ENCODE peak calls at places on chromosomes 6 and 20, in nine cellular contexts. T, D, R, U, G, Q, S, J and C are unnamed samples.

GRCh38 chr6:138377844-138378243 is at the start of gene SMIM28:
- DNase-seq in R (no peak), T (no peak), S (no peak), U (no peak), G (no peak), D (no peak), Q (no peak), J (no peak), C (no peak)

GRCh38 chr20:48584391-48585249 is 243.2 kb downstream of the PREX1 start:
- DNase-seq in G (no peak), D (no peak), Q (no peak), T (no peak), S (peak), J (no peak), R (no peak), U (no peak), C (no peak)

GRCh38 chr6:105045546-105045945 is 88.6 kb downstream of the LIN28B start:
- DNase-seq in Q (no peak), S (no peak), J (peak), R (no peak), T (no peak), U (no peak), G (no peak), D (no peak), C (no peak)

GRCh38 chr20:17562804-17563305 is 7.0 kb upstream of the DSTN start:
- DNase-seq in D (no peak), R (peak), G (no peak), S (no peak), Q (no peak), U (no peak), T (no peak), J (peak), C (no peak)

GRCh38 chr6:21678990-21679389 is 85.4 kb downstream of the SOX4 start:
- DNase-seq in D (no peak), U (no peak), J (peak), R (no peak), Q (no peak), T (no peak), G (no peak), S (no peak), C (no peak)

GRCh38 chr20:20732641-20733040 is 20.2 kb upstream of the RALGAPA2 start:
- DNase-seq in T (no peak), Q (no peak), J (no peak), D (no peak), S (no peak), U (no peak), R (no peak), G (no peak), C (no peak)

GRCh38 chr6:55774542-55775318 is 100.7 kb downstream of the BMP5 start:
- DNase-seq in U (no peak), Q (no peak), G (no peak), S (no peak), T (no peak), J (no peak), R (no peak), D (no peak), C (no peak)

GRCh38 chr6:788058-788457 is 95.1 kb upstream of the EXOC2 start:
- DNase-seq in U (no peak), J (no peak), D (no peak), S (no peak), Q (no peak), R (no peak), T (no peak), G (no peak), C (no peak)

GRCh38 chr6:88760091-88760490 is 203.3 kb downstream of the RNGTT start:
- DNase-seq in D (no peak), R (no peak), T (no peak), J (no peak), U (no peak), S (no peak), G (no peak), Q (no peak), C (no peak)

GRCh38 chr6:125811259-125811658 is 20.5 kb downstream of the NCOA7 start:
- DNase-seq in J (no peak), U (no peak), D (no peak), Q (no peak), R (no peak), G (no peak), S (no peak), T (no peak), C (no peak)

GRCh38 chr20:15205719-15206118 is 868.3 kb upstream of the FLRT3 start:
- DNase-seq in R (no peak), J (no peak), U (no peak), S (no peak), D (no peak), Q (no peak), T (no peak), G (no peak), C (no peak)

GRCh38 chr6:157731221-157731620 is 91.8 kb upstream of the SNX9 start:
- DNase-seq in R (no peak), S (no peak), G (no peak), Q (no peak), D (no peak), J (no peak), T (no peak), U (no peak), C (no peak)

GRCh38 chr20:36606171-36607116 is 865 bp downstream of the RAB5IF start:
- DNase-seq in R (no peak), S (peak), J (peak), D (no peak), G (no peak), Q (no peak), T (no peak), U (no peak), C (no peak)

GRCh38 chr6:160221423-160221822 is 37.2 kb downstream of the SLC22A2 start:
- DNase-seq in Q (no peak), G (no peak), S (no peak), U (no peak), J (no peak), R (no peak), D (no peak), T (no peak), C (no peak)

GRCh38 chr6:139926711-139927110 is 552.3 kb upstream of the CITED2 start:
- DNase-seq in U (no peak), R (no peak), G (no peak), Q (no peak), J (peak), D (no peak), S (no peak), T (no peak), C (no peak)

GRCh38 chr6:109962271-109962670 is 15.8 kb upstream of the GPR6 start:
- DNase-seq in T (no peak), J (no peak), S (no peak), G (no peak), R (no peak), Q (no peak), U (no peak), D (no peak), C (no peak)

GRCh38 chr20:7497985-7498384 is 442.3 kb downstream of the HAO1 start:
- DNase-seq in Q (no peak), R (no peak), U (no peak), S (no peak), T (no peak), G (no peak), D (no peak), J (peak), C (no peak)

GRCh38 chr20:35575958-35576357 is 34.1 kb downstream of the ERGIC3 start:
- DNase-seq in R (no peak), J (no peak), G (no peak), T (no peak), D (no peak), Q (no peak), U (no peak), S (peak), C (no peak)

GRCh38 chr6:31092769-31093505 is 19.4 kb downstream of the C6orf15 start:
- DNase-seq in U (no peak), D (no peak), S (no peak), R (no peak), G (no peak), J (no peak), Q (no peak), T (no peak), C (no peak)

GRCh38 chr6:23280445-23280844 is 711.1 kb downstream of the HDGFL1 start:
- DNase-seq in D (no peak), S (no peak), R (no peak), U (no peak), J (no peak), Q (no peak), G (no peak), T (no peak), C (no peak)

GRCh38 chr20:56974499-56975250 is 291.8 kb downstream of the BMP7 start:
- DNase-seq in G (peak), U (no peak), R (peak), S (peak), D (peak), T (peak), J (no peak), Q (no peak), C (peak)

GRCh38 chr6:32086661-32087573 is 22.2 kb downstream of the TNXB start:
- DNase-seq in T (peak), U (no peak), G (peak), D (no peak), S (no peak), J (peak), R (no peak), Q (no peak), C (peak)

DNA sequence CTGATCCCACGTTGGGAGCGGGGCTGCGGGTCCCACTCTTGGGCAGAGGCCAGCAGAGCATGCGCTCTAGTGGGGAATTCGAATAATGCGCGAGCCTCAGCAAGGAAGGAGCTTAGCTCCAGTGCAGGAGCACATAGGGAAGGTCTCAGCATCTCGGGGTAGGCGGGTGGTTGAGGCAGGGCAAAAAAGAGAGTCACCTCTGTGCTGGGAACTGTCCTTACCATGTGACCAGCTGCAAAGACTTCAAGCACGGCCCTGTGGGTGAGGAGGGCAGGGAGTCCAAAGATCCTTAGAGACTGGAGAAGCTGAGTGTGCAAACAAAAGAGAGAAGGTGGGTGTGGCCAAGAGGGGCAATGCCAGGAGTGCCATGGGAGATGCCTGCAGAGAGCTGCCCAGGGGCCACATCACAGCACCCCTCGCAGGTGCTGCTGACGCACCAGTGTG is 79.2 kb upstream of the CD93 start:
- DNase-seq in U (no peak), G (no peak), Q (peak), S (peak), D (no peak), J (no peak), R (peak), T (no peak), C (no peak)
- TF ChIP-seq CTCF in U (no peak), G (no peak), Q (no peak), S (no peak), D (no peak), J (no peak), R (peak), T (no peak), C (peak)

GRCh38 chr20:50285376-50286173 is 94.9 kb downstream of the CEBPB start:
- DNase-seq in U (no peak), J (peak), G (peak), D (no peak), S (no peak), T (peak), R (no peak), Q (no peak), C (peak)
- TF ChIP-seq CTCF in U (no peak), J (peak), G (no peak), D (no peak), S (no peak), T (no peak), R (no peak), Q (no peak), C (no peak)

DNA sequence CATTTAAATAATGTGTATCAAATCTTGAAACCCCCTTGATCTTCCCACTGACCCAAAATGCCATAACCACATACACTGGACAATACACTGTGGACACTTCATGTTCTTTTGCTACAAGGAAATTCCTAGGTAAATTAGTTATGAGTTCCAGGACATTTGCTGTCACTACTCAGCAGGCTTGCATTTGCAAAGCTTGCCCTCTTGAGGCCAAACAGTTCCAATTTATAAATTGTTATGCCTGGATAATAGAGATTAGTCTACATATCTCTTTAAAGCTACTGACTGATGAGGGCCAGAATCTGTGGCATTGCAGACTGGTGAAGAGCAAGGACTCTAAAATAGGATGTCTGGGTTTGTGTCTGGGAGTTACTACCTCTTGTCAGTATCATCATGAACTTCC is 17.4 kb upstream of the RAB32 start:
- DNase-seq in G (no peak), S (no peak), J (peak), D (no peak), T (no peak), U (no peak), Q (no peak), R (no peak), C (no peak)
- TF ChIP-seq CTCF in G (no peak), S (no peak), J (peak), D (no peak), T (no peak), U (no peak), Q (peak), R (peak), C (no peak)

DNA sequence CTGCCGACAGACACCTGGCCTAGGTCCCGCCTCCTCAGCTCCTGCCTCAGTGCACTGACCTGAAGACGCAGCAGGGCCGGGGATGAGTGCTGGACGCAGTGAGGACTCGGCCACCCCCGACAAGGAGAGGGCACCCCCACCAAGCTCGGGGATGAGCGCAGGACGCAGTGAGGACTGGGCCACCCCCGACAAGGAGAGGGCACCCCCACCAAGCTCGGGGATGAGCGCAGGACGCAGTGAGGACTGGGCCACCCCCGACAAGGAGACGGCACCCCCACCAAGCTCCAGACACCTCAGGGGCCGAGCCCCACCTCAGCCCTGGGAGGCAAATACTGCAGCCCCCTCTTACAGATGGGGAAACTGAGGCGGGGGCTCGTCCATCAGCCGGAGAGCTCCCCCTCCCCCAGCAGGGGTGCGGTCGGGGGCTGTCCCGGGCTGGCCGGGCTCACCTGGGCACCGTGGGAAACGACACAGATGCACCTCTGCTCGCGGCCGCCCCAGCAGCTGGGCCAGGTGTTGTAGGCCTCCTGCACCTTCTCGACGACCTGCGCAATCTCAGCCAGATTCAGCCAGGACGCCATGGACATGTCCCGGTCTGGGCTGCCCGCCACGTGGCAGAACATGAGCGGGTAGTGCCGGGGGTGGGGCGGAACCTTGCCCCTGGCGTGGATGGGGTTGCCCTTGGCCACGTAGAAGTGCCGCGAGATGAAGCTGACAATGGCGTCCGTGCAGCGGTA is 7.5 kb downstream of the HELZ2 start:
- DNase-seq in J (no peak), S (no peak), Q (no peak), D (peak), U (no peak), R (no peak), G (no peak), T (no peak), C (no peak)
- TF ChIP-seq CTCF in J (no peak), S (no peak), Q (no peak), D (no peak), U (no peak), R (no peak), G (no peak), T (no peak), C (no peak)

GRCh38 chr20:44686934-44687333 is 28.2 kb upstream of the CCN5 start:
- DNase-seq in U (no peak), T (no peak), G (no peak), R (no peak), Q (no peak), D (no peak), S (no peak), J (no peak), C (no peak)

GRCh38 chr20:44678990-44679611 is 27.6 kb upstream of the ADA start:
- DNase-seq in Q (no peak), S (no peak), G (no peak), T (no peak), D (no peak), R (no peak), J (no peak), U (no peak), C (no peak)

GRCh38 chr20:44684047-44684965 is 30.9 kb upstream of the CCN5 start:
- DNase-seq in G (no peak), D (no peak), T (no peak), U (no peak), R (no peak), Q (no peak), S (no peak), J (no peak), C (no peak)

GRCh38 chr20:44681796-44682566 is 30.5 kb upstream of the ADA start:
- DNase-seq in U (no peak), T (no peak), D (no peak), R (no peak), G (no peak), J (no peak), S (no peak), Q (no peak), C (no peak)

DNA sequence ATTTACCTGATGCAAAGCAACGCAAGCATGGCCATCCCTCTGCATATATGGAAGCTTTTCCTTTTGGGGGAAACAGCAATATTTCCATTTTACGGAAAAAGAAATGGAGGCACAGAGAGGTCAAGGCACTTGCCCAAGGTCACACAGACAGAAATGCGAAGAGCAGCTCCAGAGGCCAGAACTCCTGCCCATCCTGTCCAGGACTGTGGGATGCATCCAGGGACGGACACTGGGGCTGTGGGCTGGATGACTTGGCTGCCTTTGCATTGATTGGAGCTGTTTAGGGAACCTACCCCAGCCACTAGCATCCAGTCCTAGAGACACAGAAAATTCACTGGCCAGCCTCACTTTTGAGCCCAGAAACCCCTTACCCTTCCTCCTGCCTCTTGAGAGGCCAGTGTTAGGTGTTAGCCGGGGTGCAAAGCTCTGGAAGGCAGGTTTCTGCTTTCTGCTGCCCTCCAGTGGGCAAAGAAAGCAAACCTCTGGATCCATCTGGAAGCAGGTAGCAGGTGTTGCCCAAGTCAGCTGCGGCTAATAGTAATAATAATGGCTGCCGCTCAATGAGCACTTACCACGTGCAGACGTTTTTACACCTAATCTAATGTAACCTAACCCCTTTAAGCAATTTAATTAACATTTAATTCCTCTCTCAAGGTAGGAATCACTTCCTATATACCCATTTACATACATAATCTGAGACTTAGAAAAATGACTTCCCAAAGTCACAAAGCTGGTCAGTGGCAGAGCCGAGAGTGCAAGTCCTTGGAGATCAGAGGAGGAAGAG is 31.7 kb upstream of the CCN5 start:
- DNase-seq in U (no peak), S (peak), J (no peak), G (peak), R (peak), D (peak), Q (peak), T (peak), C (peak)
- TF ChIP-seq CTCF in U (peak), S (peak), J (peak), G (peak), R (peak), D (no peak), Q (peak), T (no peak), C (peak)

DNA sequence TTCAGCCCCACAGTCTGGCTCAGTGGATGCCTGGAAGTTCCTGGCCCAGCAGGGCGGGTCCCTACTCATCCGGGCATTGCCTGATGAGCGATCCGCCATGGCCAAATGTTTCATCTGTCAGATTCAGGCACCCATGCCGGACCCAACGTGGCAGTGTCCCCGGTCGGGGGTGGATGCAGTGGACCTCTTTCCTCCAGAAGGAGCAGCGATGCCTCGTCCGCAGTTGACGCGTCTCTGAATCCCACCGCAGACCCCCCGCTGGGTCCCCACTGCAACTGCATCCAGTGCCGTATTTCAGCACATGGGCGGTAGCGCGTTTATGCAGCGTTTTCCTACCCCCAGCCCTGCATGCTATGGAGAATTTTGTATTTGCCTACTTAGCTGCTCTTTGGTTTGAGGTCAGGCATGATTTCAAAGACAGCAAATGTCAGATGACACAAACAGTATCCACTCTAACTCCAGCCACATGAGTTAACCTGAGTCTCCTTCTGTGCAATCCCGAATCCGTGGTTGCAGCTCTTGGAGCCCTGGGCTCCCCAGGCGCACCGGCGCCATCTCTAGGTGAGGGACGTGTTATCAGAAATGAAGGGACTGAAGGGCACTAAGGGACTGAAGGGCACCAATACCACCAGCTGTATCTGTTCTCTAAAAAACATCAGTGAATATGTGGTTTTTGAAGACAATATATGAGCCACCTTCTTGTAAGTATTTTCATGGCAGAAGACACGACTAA is 72.6 kb upstream of the THBS2 start:
- DNase-seq in J (peak), D (no peak), U (no peak), G (no peak), T (no peak), R (no peak), S (no peak), Q (no peak), C (no peak)
- TF ChIP-seq CTCF in J (peak), D (no peak), U (peak), G (no peak), T (no peak), R (peak), S (no peak), Q (peak), C (no peak)